ENCODE peak calls at places on chromosomes 16 and 17, in four cellular contexts. R, V, F and M are unnamed samples.

GRCh38 chr17:43754947-43755346 is 3.6 kb downstream of the SOST start:
- DNase-seq in R (no peak), V (peak), F (no peak), M (no peak)

GRCh38 chr17:13931111-13931526 is 138.2 kb upstream of the COX10 start:
- DNase-seq in R (no peak), V (peak), F (no peak), M (no peak)

GRCh38 chr17:31673076-31673475 is 186.0 kb downstream of the COPRS start:
- DNase-seq in R (no peak), V (no peak), F (no peak), M (no peak)

GRCh38 chr16:25730396-25730795 is 38.6 kb downstream of the HS3ST4 start:
- DNase-seq in R (no peak), V (no peak), F (no peak), M (no peak)

GRCh38 chr17:68600123-68600880 is 865 bp downstream of the FAM20A start:
- DNase-seq in R (no peak), V (no peak), F (no peak), M (no peak)

GRCh38 chr16:47777191-47777590 is 316.1 kb downstream of the PHKB start:
- DNase-seq in R (no peak), V (no peak), F (no peak), M (no peak)

GRCh38 chr17:9229826-9230201 is 208.5 kb downstream of the NTN1 start:
- DNase-seq in R (no peak), V (no peak), F (no peak), M (no peak)

GRCh38 chr17:46862949-46863348 is 11.6 kb downstream of the WNT9B start:
- DNase-seq in R (no peak), V (no peak), F (no peak), M (no peak)

GRCh38 chr17:74532115-74532514 is 840 bp upstream of the CD300LB start:
- DNase-seq in R (no peak), V (peak), F (no peak), M (peak)

GRCh38 chr16:67541391-67542263 is 13.0 kb downstream of the RIPOR1 start:
- DNase-seq in R (no peak), V (no peak), F (no peak), M (no peak)

GRCh38 chr17:31926100-31926729 is 10.6 kb upstream of the SUZ12 start:
- DNase-seq in R (no peak), V (no peak), F (no peak), M (no peak)

GRCh38 chr17:16352303-16352837 is 899 bp downstream of the CENPV start:
- DNase-seq in R (peak), V (no peak), F (no peak), M (peak)

GRCh38 chr17:45973099-45973838 is 25.8 kb upstream of the STH start:
- DNase-seq in R (no peak), V (peak), F (peak), M (no peak)

GRCh38 chr17:5694507-5694906 is 110.2 kb upstream of the NLRP1 start:
- DNase-seq in R (no peak), V (no peak), F (no peak), M (no peak)

GRCh38 chr16:13631916-13632315 is 288.0 kb upstream of the ERCC4 start:
- DNase-seq in R (no peak), V (no peak), F (no peak), M (no peak)

GRCh38 chr17:49779730-49780220 is 8.7 kb upstream of the KAT7 start:
- DNase-seq in R (peak), V (no peak), F (no peak), M (no peak)

GRCh38 chr17:4950075-4950756 is 703 bp upstream of the ENO3 start:
- DNase-seq in R (no peak), V (peak), F (no peak), M (no peak)

GRCh38 chr17:47246120-47246519 is 7.5 kb upstream of the ITGB3 start:
- DNase-seq in R (no peak), V (no peak), F (no peak), M (no peak)

GRCh38 chr16:66293932-66294331 is 72.6 kb upstream of the CDH5 start:
- DNase-seq in R (no peak), V (peak), F (no peak), M (no peak)

GRCh38 chr17:56723471-56723870 is 110.2 kb downstream of the C17orf67 start:
- DNase-seq in R (no peak), V (no peak), F (no peak), M (no peak)

GRCh38 chr17:49204521-49204920 is 5.9 kb downstream of the GNGT2 start:
- DNase-seq in R (no peak), V (no peak), F (no peak), M (no peak)

GRCh38 chr16:54879681-54880080 is 51.0 kb upstream of the IRX5 start:
- DNase-seq in R (no peak), V (no peak), F (no peak), M (no peak)

GRCh38 chr16:84055366-84055765 is 12.8 kb upstream of the SLC38A8 start:
- DNase-seq in R (no peak), V (peak), F (no peak), M (no peak)

GRCh38 chr16:13957197-13958078 is 37.5 kb downstream of the ERCC4 start:
- DNase-seq in R (no peak), V (peak), F (peak), M (no peak)

GRCh38 chr17:27533874-27534815 is 77.9 kb downstream of the KSR1 start:
- DNase-seq in R (no peak), V (peak), F (no peak), M (no peak)

GRCh38 chr16:85426806-85427205 is 186.3 kb upstream of the GSE1 start:
- DNase-seq in R (no peak), V (no peak), F (no peak), M (no peak)

GRCh38 chr17:7912927-7913524 is 3.1 kb downstream of the RNF227 start:
- DNase-seq in R (peak), V (no peak), F (peak), M (peak)

GRCh38 chr17:17851603-17852002 is 14.8 kb upstream of the SREBF1 start:
- DNase-seq in R (no peak), V (no peak), F (no peak), M (no peak)

GRCh38 chr17:32259596-32259995 is 6.0 kb upstream of the RHBDL3 start:
- DNase-seq in R (no peak), V (no peak), F (no peak), M (no peak)

GRCh38 chr16:74811911-74812310 is 37.3 kb upstream of the FA2H start:
- DNase-seq in R (no peak), V (no peak), F (peak), M (no peak)

GRCh38 chr17:48181653-48182052 is 74.1 kb downstream of the SNX11 start:
- DNase-seq in R (no peak), V (no peak), F (no peak), M (no peak)

GRCh38 chr17:57808882-57809281 is 41.0 kb downstream of the MRPS23 start:
- DNase-seq in R (no peak), V (no peak), F (no peak), M (no peak)

GRCh38 chr16:49463529-49463928 is 89.9 kb downstream of the C16orf78 start:
- DNase-seq in R (peak), V (peak), F (no peak), M (peak)

GRCh38 chr16:28063611-28064061 is at the start of gene GSG1L:
- DNase-seq in R (no peak), V (no peak), F (no peak), M (no peak)

GRCh38 chr16:80176114-80176513 is 364.7 kb upstream of the DYNLRB2 start:
- DNase-seq in R (no peak), V (no peak), F (no peak), M (no peak)

GRCh38 chr17:4490109-4490591 is 8.5 kb upstream of the SPNS2 start:
- DNase-seq in R (no peak), V (no peak), F (no peak), M (no peak)

GRCh38 chr17:19409509-19409908 is 1.5 kb upstream of the RNF112 start:
- DNase-seq in R (no peak), V (no peak), F (no peak), M (no peak)

GRCh38 chr16:11602321-11602720 is 15.6 kb upstream of the LITAF start:
- DNase-seq in R (no peak), V (no peak), F (no peak), M (no peak)

GRCh38 chr16:11601911-11602310 is 15.2 kb upstream of the LITAF start:
- DNase-seq in R (no peak), V (no peak), F (no peak), M (no peak)

GRCh38 chr16:11604783-11605563 is 18.3 kb upstream of the LITAF start:
- DNase-seq in R (no peak), V (peak), F (no peak), M (no peak)

GRCh38 chr16:11601425-11601824 is 14.7 kb upstream of the LITAF start:
- DNase-seq in R (no peak), V (no peak), F (no peak), M (no peak)

DNA sequence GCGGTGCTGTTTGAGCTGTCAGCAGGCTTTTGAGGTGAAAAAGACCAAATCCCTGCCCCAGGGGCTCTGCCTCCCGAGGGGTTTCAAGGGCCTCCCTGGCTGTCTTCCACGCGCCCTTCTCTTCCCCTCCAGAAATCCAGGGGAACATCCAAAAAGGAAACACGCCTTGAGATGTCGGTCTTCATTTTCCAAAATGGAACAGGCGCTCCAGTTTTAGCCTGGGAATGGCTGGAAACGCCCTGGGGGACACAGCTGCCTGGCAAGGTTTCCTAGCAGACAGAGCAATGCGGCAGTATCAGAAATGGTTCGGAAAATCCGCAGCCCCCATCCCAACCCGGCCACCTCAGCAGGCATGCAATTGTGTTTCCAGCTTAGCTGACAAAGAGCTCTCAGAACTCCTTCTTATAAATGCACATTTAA is 16.6 kb upstream of the LITAF start:
- DNase-seq in R (no peak), V (no peak), F (no peak), M (no peak)
- H3K4me3 ChIP-seq in R (no peak), V (no peak), F (no peak), M (no peak)

GRCh38 chr16:22417019-22417418 is 42.6 kb upstream of the CDR2 start:
- DNase-seq in R (no peak), V (no peak), F (no peak), M (no peak)

DNA sequence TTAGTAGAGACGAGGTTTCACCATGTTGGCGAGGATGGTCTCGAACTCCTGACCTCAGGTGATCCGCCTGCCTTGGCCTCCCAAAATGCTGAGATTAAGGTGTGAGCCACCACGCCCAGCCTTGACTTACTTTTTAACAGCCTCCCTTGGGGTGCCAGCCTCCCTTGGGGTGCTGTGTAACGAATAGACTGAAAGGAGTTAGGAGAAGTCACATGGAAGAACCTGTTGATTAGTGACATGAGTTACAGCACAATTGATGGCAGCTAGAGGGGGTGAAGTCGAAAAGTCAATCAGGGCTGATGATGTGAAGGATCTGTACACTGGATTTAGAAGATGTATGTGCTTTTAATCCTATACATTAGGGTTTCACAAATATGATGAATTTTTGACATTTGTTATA is 39.4 kb upstream of the CDR2 start:
- DNase-seq in R (no peak), V (no peak), F (no peak), M (no peak)
- H3K4me3 ChIP-seq in R (no peak), V (no peak), F (no peak), M (no peak)

GRCh38 chr16:56932588-56933265 is 785 bp downstream of the HERPUD1 start:
- DNase-seq in R (peak), V (peak), F (peak), M (no peak)

GRCh38 chr16:56933266-56933619 is 1.3 kb downstream of the HERPUD1 start:
- DNase-seq in R (no peak), V (peak), F (no peak), M (no peak)

GRCh38 chr16:56930516-56931252 is 1.3 kb upstream of the HERPUD1 start:
- DNase-seq in R (no peak), V (peak), F (no peak), M (no peak)

GRCh38 chr16:56931253-56931768 is 631 bp upstream of the HERPUD1 start:
- DNase-seq in R (no peak), V (no peak), F (no peak), M (no peak)

GRCh38 chr16:56931769-56932587 is at the start of gene HERPUD1:
- DNase-seq in R (peak), V (peak), F (peak), M (peak)
- H3K4me3 ChIP-seq in R (peak), V (peak), F (peak), M (peak)

GRCh38 chr17:66713533-66714042 is 121.3 kb upstream of the CACNG5 start:
- DNase-seq in R (no peak), V (no peak), F (no peak), M (no peak)
- H3K4me3 ChIP-seq in R (no peak), V (no peak), F (no peak), M (no peak)

GRCh38 chr17:79609175-79609589 is 1.7 kb downstream of the RBFOX3 start:
- DNase-seq in R (no peak), V (no peak), F (no peak), M (no peak)

GRCh38 chr17:79607941-79608728 is 2.7 kb downstream of the RBFOX3 start:
- DNase-seq in R (no peak), V (peak), F (peak), M (no peak)

GRCh38 chr17:79609616-79610150 is 1.2 kb downstream of the RBFOX3 start:
- DNase-seq in R (no peak), V (no peak), F (no peak), M (no peak)

GRCh38 chr17:79610151-79610645 is 653 bp downstream of the RBFOX3 start:
- DNase-seq in R (no peak), V (no peak), F (no peak), M (no peak)

DNA sequence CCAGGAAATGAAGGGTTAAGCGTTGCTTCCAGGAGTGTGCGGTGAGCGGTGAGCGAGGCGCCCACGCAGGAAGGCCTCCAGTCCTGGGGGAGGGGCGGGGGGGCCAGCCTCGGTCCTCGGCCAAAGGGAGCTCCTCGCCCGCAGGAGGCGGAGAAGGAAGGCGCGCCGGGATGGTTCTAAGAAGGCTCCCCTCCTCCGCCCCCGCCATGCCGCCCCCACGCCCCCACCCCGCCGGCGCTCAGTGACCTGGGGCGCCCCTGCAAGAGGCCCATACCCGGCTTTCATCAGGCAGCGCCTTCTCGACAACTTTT is 2.2 kb downstream of the RBFOX3 start:
- DNase-seq in R (no peak), V (peak), F (no peak), M (no peak)
- H3K4me3 ChIP-seq in R (no peak), V (peak), F (no peak), M (no peak)

GRCh38 chr16:3304370-3304769 is 860 bp downstream of the TIGD7 start:
- DNase-seq in R (no peak), V (no peak), F (no peak), M (no peak)
- H3K4me3 ChIP-seq in R (peak), V (peak), F (peak), M (no peak)

GRCh38 chr16:1416521-1416941 is 2.0 kb upstream of the UNKL start:
- DNase-seq in R (no peak), V (no peak), F (no peak), M (no peak)
- H3K4me3 ChIP-seq in R (no peak), V (no peak), F (no peak), M (no peak)

GRCh38 chr16:57372372-57373116 is at the start of gene CX3CL1:
- DNase-seq in R (no peak), V (peak), F (no peak), M (no peak)
- H3K4me3 ChIP-seq in R (no peak), V (peak), F (no peak), M (no peak)

GRCh38 chr16:31538199-31538598 is 10.5 kb downstream of the AHSP start:
- DNase-seq in R (no peak), V (no peak), F (no peak), M (no peak)
- H3K4me3 ChIP-seq in R (no peak), V (no peak), F (no peak), M (no peak)

DNA sequence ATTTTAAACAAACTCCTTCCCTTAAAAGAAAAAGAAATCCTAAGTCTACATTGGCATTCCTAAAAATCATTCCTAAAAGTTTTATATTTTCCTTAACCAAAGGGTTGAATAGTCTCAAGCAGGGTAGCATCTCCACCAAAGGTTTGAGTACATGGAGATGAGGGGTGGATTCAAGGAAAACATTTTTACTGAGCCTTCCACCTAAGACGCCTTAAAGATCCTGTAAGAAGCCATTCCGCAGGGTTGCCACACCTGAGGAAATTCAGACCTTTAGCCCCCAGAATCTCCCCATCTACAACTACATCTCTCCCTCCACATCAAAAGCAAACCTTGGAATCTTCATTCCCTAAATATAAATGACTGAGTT is 7.7 kb upstream of the AKTIP start:
- DNase-seq in R (no peak), V (no peak), F (no peak), M (no peak)
- H3K4me3 ChIP-seq in R (peak), V (no peak), F (no peak), M (no peak)